ENCODE peak calls at places on chromosome 1, in eight cellular contexts. S, J, A, I, W, P, X and H are unnamed samples.

GRCh38 chr1:214717323-214717722 is 114.3 kb downstream of the CENPF start:
- DNase-seq in S (no peak), J (no peak), A (peak; percentile 61), I (no peak), W (peak; percentile 7), P (no peak), X (no peak), H (no peak)

GRCh38 chr1:16718908-16719533 is 21.3 kb upstream of the RNU1-4 start:
- DNase-seq in S (peak; percentile 77), J (no peak), A (peak; percentile 1), I (no peak), W (peak; percentile 1), P (no peak), X (no peak), H (peak; percentile 14)

GRCh38 chr1:248417854-248418253 is 15.0 kb downstream of the OR2T1 start:
- DNase-seq in S (no peak), J (no peak), A (no peak), I (no peak), W (no peak), P (no peak), X (no peak), H (no peak)

GRCh38 chr1:58883037-58883887 is 99.4 kb upstream of the JUN start:
- DNase-seq in S (peak; percentile 83), J (no peak), A (peak; percentile 98), I (peak; percentile 96), W (no peak), P (peak; percentile 90), X (peak; percentile 100), H (no peak)

GRCh38 chr1:87478231-87478630 is 149.6 kb downstream of the LMO4 start:
- DNase-seq in S (no peak), J (no peak), A (peak; percentile 28), I (no peak), W (peak; percentile 56), P (no peak), X (peak; percentile 22), H (no peak)

GRCh38 chr1:58971629-58972140 is 187.8 kb upstream of the JUN start:
- DNase-seq in S (no peak), J (no peak), A (no peak), I (no peak), W (no peak), P (peak; percentile 28), X (peak; percentile 70), H (no peak)

GRCh38 chr1:160097911-160098851 is at the start of gene IGSF8:
- DNase-seq in S (peak; percentile 94), J (peak; percentile 81), A (peak; percentile 76), I (peak; percentile 59), W (peak; percentile 34), P (no peak), X (peak; percentile 74), H (peak; percentile 92)

GRCh38 chr1:10901091-10901893 is 104.8 kb upstream of the CASZ1 start:
- DNase-seq in S (peak; percentile 60), J (no peak), A (peak; percentile 29), I (no peak), W (no peak), P (no peak), X (peak; percentile 12), H (no peak)

GRCh38 chr1:2494323-2494693 is 18.2 kb downstream of the PLCH2 start:
- DNase-seq in S (peak; percentile 94), J (no peak), A (peak; percentile 99), I (no peak), W (no peak), P (peak; percentile 85), X (no peak), H (no peak)

GRCh38 chr1:84166797-84167196 is 22.7 kb downstream of the PRKACB start:
- DNase-seq in S (no peak), J (no peak), A (no peak), I (no peak), W (no peak), P (no peak), X (no peak), H (no peak)

GRCh38 chr1:108692724-108693655 is 880 bp downstream of the PRPF38B start:
- DNase-seq in S (no peak), J (no peak), A (peak; percentile 49), I (peak; percentile 47), W (peak; percentile 36), P (peak; percentile 18), X (peak; percentile 78), H (no peak)
- TF ChIP-seq CTCF in S (peak; percentile 24), J (peak; percentile 48), A (peak; percentile 40), I (peak; percentile 59), W (peak; percentile 36), P (peak; percentile 37), X (peak; percentile 23), H (peak; percentile 31)

DNA sequence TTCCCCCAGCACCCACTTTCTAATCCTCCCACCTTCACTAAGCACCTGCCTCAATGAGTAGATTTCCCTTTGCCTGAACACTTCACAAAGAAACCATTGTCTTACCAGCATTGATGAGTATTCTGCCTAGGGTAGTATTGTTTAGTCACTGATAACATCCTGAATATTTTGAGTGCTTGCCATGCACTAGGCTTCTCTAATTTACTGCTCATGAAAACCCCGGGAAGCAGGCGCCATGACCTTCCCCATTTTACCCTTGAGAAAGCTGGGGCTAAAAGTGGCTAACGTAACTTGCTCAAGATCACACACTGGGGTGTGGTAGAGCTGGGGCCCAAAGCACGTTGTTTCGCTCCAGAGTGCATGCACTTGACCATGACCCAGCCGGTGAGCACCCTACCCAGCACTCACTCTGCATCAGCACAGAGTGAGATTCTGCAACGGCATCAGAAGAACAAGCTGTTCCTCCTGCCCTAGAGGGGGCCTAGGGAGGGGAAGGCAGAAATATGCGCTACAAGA is 10.6 kb upstream of the F3 start:
- DNase-seq in S (no peak), J (no peak), A (peak; percentile 54), I (no peak), W (no peak), P (no peak), X (no peak), H (no peak)
- TF ChIP-seq CTCF in S (no peak), J (no peak), A (no peak), I (no peak), W (no peak), P (no peak), X (no peak), H (no peak)

DNA sequence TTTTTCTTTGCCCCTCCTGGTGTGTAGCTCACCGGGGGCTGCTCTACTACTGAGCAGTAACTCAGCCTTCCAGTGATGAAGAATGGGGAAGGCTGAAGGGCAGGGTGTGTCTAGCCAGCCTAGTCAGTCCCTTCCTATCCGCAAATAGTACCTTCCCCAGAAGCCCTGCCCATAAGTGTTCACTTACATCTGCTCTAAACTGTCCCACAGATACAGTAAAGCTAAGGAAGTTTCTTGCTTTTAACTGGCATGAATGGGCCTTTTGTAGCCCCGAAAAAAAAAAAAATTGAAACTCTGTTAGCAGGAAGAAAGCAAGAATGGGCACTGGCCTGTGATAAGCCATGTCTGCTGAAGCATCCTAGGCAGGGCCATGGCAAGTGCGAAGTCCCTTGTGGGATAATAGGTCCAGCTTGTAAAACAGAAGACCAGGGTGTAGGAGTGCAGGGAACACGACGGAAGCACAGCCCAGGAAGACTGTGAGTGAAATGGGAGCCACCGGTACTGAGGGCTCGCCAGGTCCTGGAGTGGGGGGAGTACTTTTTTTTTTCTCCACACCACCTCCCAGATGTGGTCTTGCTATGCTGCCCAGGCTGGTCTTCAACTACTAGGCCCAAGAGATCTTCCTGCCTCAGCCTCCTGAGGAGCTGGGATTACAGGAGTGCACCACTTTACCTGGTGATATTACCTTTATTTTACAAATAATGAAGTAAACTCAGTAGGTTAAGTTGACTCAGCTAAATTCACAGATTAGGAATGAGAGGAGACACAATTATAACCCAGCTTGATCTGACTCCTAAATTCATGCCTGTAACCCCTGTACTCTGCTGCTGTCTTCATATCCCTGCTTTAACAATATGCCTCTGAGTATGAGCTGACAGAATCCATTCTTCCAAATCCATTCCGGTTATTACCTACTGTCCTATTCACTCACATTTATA is 347.5 kb downstream of the SMYD3 start:
- DNase-seq in S (no peak), J (no peak), A (no peak), I (no peak), W (no peak), P (no peak), X (no peak), H (no peak)
- TF ChIP-seq CTCF in S (no peak), J (no peak), A (no peak), I (no peak), W (no peak), P (no peak), X (no peak), H (no peak)

GRCh38 chr1:74334147-74334546 is 99.0 kb downstream of the TNNI3K start:
- DNase-seq in S (no peak), J (no peak), A (peak; percentile 25), I (no peak), W (no peak), P (no peak), X (no peak), H (no peak)
- TF ChIP-seq CTCF in S (no peak), J (no peak), A (no peak), I (no peak), W (no peak), P (no peak), X (no peak), H (no peak)

GRCh38 chr1:119700326-119700725 is 11.4 kb upstream of the PHGDH start:
- DNase-seq in S (no peak), J (no peak), A (no peak), I (no peak), W (no peak), P (no peak), X (no peak), H (no peak)

GRCh38 chr1:119703666-119704450 is 7.9 kb upstream of the PHGDH start:
- DNase-seq in S (no peak), J (no peak), A (no peak), I (no peak), W (no peak), P (no peak), X (no peak), H (no peak)

GRCh38 chr1:119701659-119702058 is 10.1 kb upstream of the PHGDH start:
- DNase-seq in S (no peak), J (no peak), A (no peak), I (no peak), W (no peak), P (no peak), X (no peak), H (no peak)

GRCh38 chr1:119702384-119702783 is 9.3 kb upstream of the PHGDH start:
- DNase-seq in S (peak; percentile 73), J (no peak), A (peak; percentile 77), I (peak; percentile 61), W (no peak), P (peak; percentile 23), X (peak; percentile 56), H (no peak)
- TF ChIP-seq CTCF in S (no peak), J (no peak), A (no peak), I (no peak), W (no peak), P (no peak), X (no peak), H (no peak)

GRCh38 chr1:9630331-9631081 is 21.0 kb upstream of the PIK3CD start:
- DNase-seq in S (no peak), J (no peak), A (no peak), I (no peak), W (no peak), P (no peak), X (no peak), H (no peak)

GRCh38 chr1:9629445-9630201 is 21.9 kb upstream of the PIK3CD start:
- DNase-seq in S (no peak), J (no peak), A (no peak), I (no peak), W (no peak), P (no peak), X (no peak), H (no peak)

GRCh38 chr1:9626201-9626608 is 25.3 kb upstream of the PIK3CD start:
- DNase-seq in S (no peak), J (no peak), A (no peak), I (no peak), W (no peak), P (no peak), X (no peak), H (no peak)

GRCh38 chr1:9631613-9632012 is 19.9 kb upstream of the PIK3CD start:
- DNase-seq in S (no peak), J (no peak), A (no peak), I (no peak), W (no peak), P (no peak), X (no peak), H (no peak)

GRCh38 chr1:9628541-9629444 is 22.7 kb upstream of the PIK3CD start:
- DNase-seq in S (no peak), J (no peak), A (no peak), I (no peak), W (no peak), P (no peak), X (no peak), H (no peak)
- TF ChIP-seq CTCF in S (no peak), J (no peak), A (no peak), I (no peak), W (no peak), P (no peak), X (no peak), H (no peak)